ENCODE peak calls at places on chromosomes 12 and 14, in six cellular contexts. L is A549, T is GM12878, D is K562, S is HepG2, F is endothelial cell of umbilical vein. G is an unnamed sample.
A peak's percentile ranks its signal among the peaks of the same experiment; 100 is the strongest.

GRCh38 chr12:52022841-52023181 is 16.1 kb downstream of the TAMALIN start:
- DNase-seq in L (peak; percentile 86), T (no peak), D (peak; percentile 51), S (peak; percentile 36), F (no peak), G (no peak)

GRCh38 chr12:93749515-93749914 is 72.3 kb downstream of the CRADD start:
- DNase-seq in L (no peak), T (no peak), D (no peak), S (no peak), F (no peak), G (no peak)

GRCh38 chr12:33012226-33012625 is 115.6 kb upstream of the PKP2 start:
- DNase-seq in L (no peak), T (no peak), D (no peak), S (no peak), F (no peak), G (no peak)

GRCh38 chr14:64688028-64688427 is 16.2 kb upstream of the PLEKHG3 start:
- DNase-seq in L (no peak), T (no peak), D (no peak), S (no peak), F (no peak), G (peak; percentile 72)

GRCh38 chr14:47675489-47676300 is at the start of gene MDGA2:
- DNase-seq in L (peak; percentile 7), T (no peak), D (no peak), S (no peak), F (no peak), G (no peak)

GRCh38 chr12:13167226-13167625 is 29.3 kb upstream of the EMP1 start:
- DNase-seq in L (no peak), T (no peak), D (no peak), S (no peak), F (peak; percentile 43), G (no peak)

GRCh38 chr12:123143753-123144461 is 7.0 kb downstream of the PITPNM2 start:
- DNase-seq in L (no peak), T (no peak), D (no peak), S (no peak), F (no peak), G (no peak)

GRCh38 chr12:89864419-89864818 is 155.8 kb upstream of the ATP2B1 start:
- DNase-seq in L (no peak), T (no peak), D (no peak), S (no peak), F (no peak), G (no peak)

GRCh38 chr12:54261817-54262402 is 18.0 kb downstream of the CBX5 start:
- DNase-seq in L (no peak), T (no peak), D (no peak), S (no peak), F (no peak), G (peak; percentile 42)

GRCh38 chr14:34081576-34082136 is 130.8 kb upstream of the EGLN3 start:
- DNase-seq in L (peak; percentile 56), T (no peak), D (no peak), S (peak; percentile 86), F (peak; percentile 24), G (no peak)

GRCh38 chr14:101445278-101445677 is 116.0 kb upstream of the DIO3 start:
- DNase-seq in L (no peak), T (no peak), D (no peak), S (no peak), F (no peak), G (no peak)

GRCh38 chr14:44803239-44803905 is 158.4 kb downstream of the KLHL28 start:
- DNase-seq in L (peak; percentile 26), T (peak; percentile 8), D (peak; percentile 22), S (peak; percentile 35), F (peak; percentile 53), G (peak; percentile 70)

GRCh38 chr12:102634216-102634615 is 153.9 kb upstream of the IGF1 start:
- DNase-seq in L (no peak), T (no peak), D (no peak), S (no peak), F (no peak), G (no peak)

GRCh38 chr12:22514875-22515274 is 29.5 kb downstream of the C2CD5 start:
- DNase-seq in L (no peak), T (no peak), D (no peak), S (no peak), F (no peak), G (no peak)

GRCh38 chr14:73173092-73173735 is 36.9 kb downstream of the PSEN1 start:
- DNase-seq in L (peak; percentile 18), T (no peak), D (peak; percentile 6), S (peak; percentile 24), F (peak; percentile 73), G (peak; percentile 59)

GRCh38 chr12:45208604-45209487 is 7.0 kb upstream of the ANO6 start:
- DNase-seq in L (no peak), T (no peak), D (no peak), S (peak; percentile 48), F (no peak), G (peak; percentile 26)

GRCh38 chr12:109446869-109447268 is 30.2 kb downstream of the KCTD10 start:
- DNase-seq in L (no peak), T (no peak), D (no peak), S (no peak), F (no peak), G (no peak)

GRCh38 chr14:73049428-73049827 is 8.9 kb upstream of the RBM25 start:
- DNase-seq in L (no peak), T (no peak), D (no peak), S (peak; percentile 52), F (no peak), G (no peak)

GRCh38 chr14:64723691-64724577 is 19.7 kb downstream of the PLEKHG3 start:
- DNase-seq in L (no peak), T (no peak), D (no peak), S (no peak), F (no peak), G (no peak)

DNA sequence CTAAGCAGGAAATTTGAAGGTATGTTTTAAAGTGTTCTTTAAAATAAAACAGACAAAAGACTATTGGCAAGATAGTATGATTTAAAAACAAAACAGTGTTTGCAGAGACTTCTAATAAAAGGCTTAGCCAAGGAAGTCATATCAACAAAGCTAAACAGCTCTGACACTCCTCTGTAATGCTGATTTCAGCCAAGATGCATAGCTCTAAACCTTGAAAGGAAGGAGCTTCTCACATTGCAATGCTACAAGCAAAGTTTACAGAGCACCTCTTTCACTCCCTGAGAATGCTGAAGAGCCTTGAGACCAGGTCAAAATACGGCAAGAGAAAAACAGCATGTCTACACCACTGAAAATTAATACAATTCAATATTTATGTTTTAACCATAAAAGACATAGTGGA is 51.8 kb downstream of the PARP11 start:
- DNase-seq in L (no peak), T (no peak), D (no peak), S (no peak), F (no peak), G (no peak)
- TF ChIP-seq MAX in L (no peak), T (no peak), D (no peak), S (no peak), F (no peak), G (no peak)

GRCh38 chr14:67359319-67359774 is 257 bp downstream of the ATP6V1D start:
- DNase-seq in L (peak; percentile 21), T (no peak), D (no peak), S (peak; percentile 3), F (no peak), G (no peak)

GRCh38 chr14:67360469-67361206 is 510 bp downstream of the EIF2S1 start:
- DNase-seq in L (peak; percentile 12), T (no peak), D (no peak), S (peak; percentile 5), F (no peak), G (no peak)

GRCh38 chr14:67358914-67359313 is 690 bp downstream of the ATP6V1D start:
- DNase-seq in L (peak; percentile 19), T (no peak), D (no peak), S (no peak), F (no peak), G (peak; percentile 7)

GRCh38 chr14:67359775-67360468 is at the start of the genes ATP6V1D and EIF2S1:
- DNase-seq in L (peak; percentile 98), T (peak; percentile 98), D (peak; percentile 94), S (peak; percentile 98), F (peak; percentile 99), G (peak; percentile 99)

DNA sequence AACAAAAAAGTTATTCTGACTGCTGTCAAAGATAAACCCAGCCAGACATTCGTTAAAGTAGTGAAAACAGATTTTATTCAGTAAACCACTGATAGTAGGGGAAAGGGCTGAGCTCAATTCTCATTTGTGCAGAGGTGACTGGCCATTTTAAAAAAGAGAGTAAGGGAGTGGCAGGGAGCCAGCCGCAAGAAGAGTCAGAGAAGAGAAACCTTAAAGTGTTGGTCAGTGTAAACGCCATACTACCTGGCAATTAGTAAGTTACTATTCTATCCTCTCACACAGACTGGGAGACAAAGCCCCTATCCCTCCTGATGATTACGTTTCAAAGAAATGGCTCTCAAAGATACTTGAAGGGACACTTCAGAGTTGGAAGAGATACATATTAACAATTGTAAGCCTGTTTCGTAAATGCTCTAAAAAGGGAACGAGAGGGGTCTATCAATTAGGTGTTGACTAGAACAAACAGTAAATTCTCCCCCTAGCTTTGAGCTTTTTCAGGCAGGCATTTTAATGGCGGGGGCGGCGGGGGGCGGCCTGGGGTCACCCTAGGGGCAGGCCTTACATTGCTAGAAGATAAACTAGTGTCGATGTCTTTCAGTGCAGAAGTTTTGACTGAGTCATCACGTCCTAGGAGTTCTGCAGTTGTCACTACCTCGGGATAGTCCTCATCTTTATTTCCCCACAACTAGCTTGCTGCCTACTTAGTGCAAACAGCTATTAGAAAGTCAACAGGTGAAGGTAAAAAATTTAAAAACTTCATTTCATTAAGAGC is 1.8 kb downstream of the ATP6V1D start:
- DNase-seq in L (no peak), T (no peak), D (peak; percentile 56), S (no peak), F (no peak), G (no peak)
- TF ChIP-seq MYC in L (no peak), T (no peak), D (no peak), S (no peak), F (no peak), G (no peak)

GRCh38 chr12:81450920-81451739 is 308.0 kb downstream of the PPFIA2 start:
- DNase-seq in L (peak; percentile 15), T (no peak), D (peak; percentile 7), S (peak; percentile 58), F (peak; percentile 54), G (peak; percentile 65)
- TF ChIP-seq MAX in L (no peak), T (no peak), D (no peak), S (no peak), F (no peak), G (no peak)

DNA sequence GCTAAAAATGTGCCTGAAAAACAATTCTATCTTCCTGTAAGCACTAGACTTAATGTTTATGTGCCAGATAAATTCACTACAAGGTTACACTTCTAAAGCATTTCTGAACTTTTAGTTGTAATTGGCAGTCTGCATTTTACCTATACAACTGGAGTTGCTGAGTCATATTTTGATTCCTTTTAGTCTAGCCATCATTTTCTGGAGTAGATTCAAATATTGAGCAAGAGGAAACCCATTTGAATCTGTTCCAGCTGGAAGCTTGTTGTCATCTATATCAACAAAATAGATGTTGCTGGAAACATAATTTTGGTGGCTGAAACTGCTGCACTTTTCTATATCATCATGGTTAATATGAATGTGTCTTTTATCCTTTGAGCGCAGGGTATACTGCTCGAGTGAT is 122.2 kb upstream of the CCDC175 start:
- DNase-seq in L (no peak), T (no peak), D (no peak), S (no peak), F (no peak), G (no peak)
- TF ChIP-seq MYC in L (no peak), T (no peak), D (no peak), S (no peak), F (no peak), G (no peak)